ENCODE peak calls at places on chromosomes 16 and 17, in four cellular contexts. R, E, S and Q are unnamed samples.
A peak's percentile ranks its signal among the peaks of the same experiment; 100 is the strongest.

GRCh38 chr16:72753883-72754282 is 294.0 kb downstream of the ZFHX3 start:
- DNase-seq in R (no peak), E (no peak), S (no peak), Q (no peak)

GRCh38 chr16:18969050-18969854 is 14.5 kb upstream of the TMC7 start:
- DNase-seq in R (peak; percentile 65), E (peak; percentile 89), S (peak; percentile 88), Q (no peak)

GRCh38 chr17:17401271-17401781 is 75.5 kb upstream of the MED9 start:
- DNase-seq in R (no peak), E (no peak), S (no peak), Q (no peak)

GRCh38 chr17:72390675-72391501 is 270.1 kb downstream of the SOX9 start:
- DNase-seq in R (no peak), E (no peak), S (peak; percentile 74), Q (peak; percentile 97)

GRCh38 chr17:17171991-17172939 is 33.9 kb downstream of the PLD6 start:
- DNase-seq in R (no peak), E (peak; percentile 66), S (no peak), Q (no peak)

GRCh38 chr17:66429680-66430079 is 127.3 kb downstream of the PRKCA start:
- DNase-seq in R (no peak), E (no peak), S (no peak), Q (no peak)

GRCh38 chr16:56848056-56848936 is 16.7 kb upstream of the SLC12A3 start:
- DNase-seq in R (no peak), E (no peak), S (peak; percentile 53), Q (peak; percentile 43)

GRCh38 chr16:68370921-68371651 is 60.3 kb downstream of the PRMT7 start:
- DNase-seq in R (peak; percentile 18), E (no peak), S (no peak), Q (no peak)

GRCh38 chr16:57444711-57445110 is 2.5 kb downstream of the CIAPIN1 start:
- DNase-seq in R (no peak), E (no peak), S (peak; percentile 20), Q (peak; percentile 10)

GRCh38 chr17:6666077-6666521 is 14.5 kb downstream of the C17orf100 start:
- DNase-seq in R (no peak), E (peak; percentile 60), S (peak; percentile 74), Q (peak; percentile 81)

GRCh38 chr16:75532142-75532765 is 3.7 kb downstream of the CHST5 start:
- DNase-seq in R (no peak), E (no peak), S (no peak), Q (no peak)

GRCh38 chr16:86604436-86605220 is 26.3 kb downstream of the FOXL1 start:
- DNase-seq in R (peak; percentile 37), E (no peak), S (no peak), Q (no peak)

GRCh38 chr17:66472123-66472522 is 169.7 kb downstream of the PRKCA start:
- DNase-seq in R (no peak), E (no peak), S (no peak), Q (no peak)

GRCh38 chr16:30185683-30186421 is 2.5 kb downstream of the CORO1A start:
- DNase-seq in R (peak; percentile 79), E (peak; percentile 60), S (no peak), Q (no peak)
- H3K27ac ChIP-seq in R (peak overlapping the region; percentile 71), E (peak overlapping the region; percentile 47), S (peak overlapping the region; percentile 46), Q (no peak overlapping the region)

DNA sequence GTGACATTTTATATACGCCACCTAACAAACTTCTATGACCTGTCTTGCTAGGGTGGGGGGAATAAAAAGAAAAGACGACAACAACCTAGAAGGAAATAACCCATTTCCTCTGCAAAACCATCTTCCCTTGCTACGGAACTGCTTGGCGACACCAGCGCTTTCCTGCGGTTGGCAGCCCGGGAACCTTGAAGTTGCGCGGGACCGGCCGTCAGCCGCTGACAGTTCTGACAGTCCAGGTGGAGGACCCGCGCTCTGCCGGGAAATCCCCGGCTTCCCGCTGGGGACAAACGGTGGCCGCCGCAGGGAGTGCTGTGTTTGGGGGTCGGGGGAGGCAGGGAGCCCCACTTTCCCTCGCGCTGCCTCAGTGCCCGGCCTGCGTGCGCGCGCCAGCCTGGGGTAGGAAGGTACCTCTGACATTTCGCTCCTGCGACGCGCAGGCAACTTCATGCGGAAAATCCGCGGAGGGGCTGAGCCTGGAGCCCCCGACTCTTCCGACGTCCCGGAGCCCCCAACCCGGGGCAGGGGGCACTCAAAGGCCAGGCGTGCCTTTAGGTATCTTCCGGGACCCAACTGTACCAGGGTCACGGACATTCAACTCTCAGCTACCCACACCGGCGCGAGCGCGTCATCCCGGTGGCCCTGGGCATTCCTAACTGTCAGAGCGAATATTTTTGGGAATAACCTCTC is 516 bp downstream of the SLC16A6 start:
- DNase-seq in R (peak; percentile 73), E (peak; percentile 35), S (no peak), Q (no peak)
- H3K27ac ChIP-seq in R (peak overlapping the region; percentile 94), E (peak overlapping the region; percentile 74), S (peak overlapping the region; percentile 74), Q (no peak overlapping the region)

DNA sequence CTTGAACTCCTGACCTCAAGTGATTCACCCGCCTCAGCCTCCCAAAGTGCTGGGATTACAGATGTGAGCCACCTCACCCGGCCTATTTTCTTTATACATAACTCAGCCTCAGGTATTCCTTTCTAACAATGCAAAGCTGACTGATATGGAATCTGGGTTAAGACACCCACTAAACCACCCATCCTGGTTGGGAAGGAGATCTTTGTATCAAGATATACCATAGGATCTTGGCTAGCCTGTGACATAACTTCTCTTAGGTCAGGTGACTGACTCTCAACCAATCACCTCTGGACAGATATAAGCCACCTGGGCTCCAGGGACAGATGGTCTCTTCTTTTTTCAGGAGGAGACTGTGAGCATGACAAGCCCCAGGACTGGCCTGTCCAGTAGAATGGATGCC is 51.2 kb upstream of the NKD1 start:
- DNase-seq in R (no peak), E (no peak), S (peak; percentile 24), Q (peak; percentile 44)
- H3K27ac ChIP-seq in R (no peak overlapping the region), E (no peak overlapping the region), S (no peak overlapping the region), Q (no peak overlapping the region)

GRCh38 chr16:23171234-23171948 is 11.2 kb upstream of the SCNN1G start:
- DNase-seq in R (no peak), E (no peak), S (peak; percentile 50), Q (peak; percentile 71)
- H3K27ac ChIP-seq in R (no peak overlapping the region), E (no peak overlapping the region), S (no peak overlapping the region), Q (no peak overlapping the region)

GRCh38 chr17:82534401-82534812 is 14.9 kb downstream of the FOXK2 start:
- DNase-seq in R (no peak), E (no peak), S (no peak), Q (peak; percentile 54)
- H3K27ac ChIP-seq in R (no peak overlapping the region), E (peak overlapping the region; percentile 78), S (peak overlapping the region; percentile 78), Q (peak overlapping the region; percentile 99)

DNA sequence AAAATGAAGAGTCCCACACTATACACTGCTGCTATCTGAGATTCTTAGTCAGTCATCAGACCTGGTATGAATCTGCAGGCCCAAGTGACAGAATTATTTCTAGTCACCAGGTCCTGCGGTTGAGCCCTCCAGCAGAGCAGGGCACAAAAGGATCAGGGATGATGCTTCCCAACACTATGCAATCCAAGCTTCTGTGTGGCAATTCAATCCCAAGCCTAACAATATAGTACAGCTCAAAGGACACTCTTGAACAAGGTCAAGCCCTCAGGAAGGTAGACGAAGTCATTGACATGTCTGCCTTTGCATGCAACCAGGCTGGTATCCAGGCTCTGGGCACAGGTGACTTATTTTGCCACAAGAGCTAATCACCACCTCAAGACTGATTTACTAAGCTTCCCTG is 5.8 kb downstream of the DCUN1D3 start:
- DNase-seq in R (no peak), E (no peak), S (no peak), Q (no peak)
- H3K27ac ChIP-seq in R (no peak overlapping the region), E (no peak overlapping the region), S (no peak overlapping the region), Q (no peak overlapping the region)

DNA sequence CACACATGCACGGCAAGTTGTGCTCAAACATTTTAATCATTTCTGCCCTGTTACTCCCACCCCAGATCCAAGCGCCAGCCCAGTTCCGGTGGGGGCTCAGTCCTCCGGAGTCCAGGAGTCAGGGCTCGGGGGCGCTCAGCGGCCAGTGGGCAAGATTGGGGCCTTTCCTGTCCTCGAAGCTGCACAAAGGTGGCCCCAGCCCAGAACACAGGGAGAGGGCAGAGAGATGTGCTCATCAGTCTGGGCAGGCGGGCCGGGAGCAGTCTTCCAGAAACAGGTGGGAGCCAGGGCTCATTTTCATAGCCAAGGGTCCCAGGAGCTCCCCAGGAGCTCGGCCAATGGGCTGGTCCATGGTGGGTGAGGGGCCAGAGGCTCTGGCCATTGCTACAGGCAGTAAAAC is 4.1 kb downstream of the PRSS8 start:
- DNase-seq in R (no peak), E (no peak), S (no peak), Q (no peak)
- H3K27ac ChIP-seq in R (no peak overlapping the region), E (no peak overlapping the region), S (peak overlapping the region; percentile 98), Q (peak overlapping the region; percentile 59)